ENCODE peak calls at places on chromosomes 12 and 14, in six cellular contexts. N is mesenchymal stem cell, K is neuronal stem cell, X is H1, F is IMR-90, C is trophoblast cell. U is an unnamed sample.

GRCh38 chr12:103028881-103029280 is 71.4 kb downstream of the ASCL1 start:
- DNase-seq in N (no peak), C (no peak), K (no peak), X (no peak), F (no peak), U (no peak)

GRCh38 chr12:51752490-51752889 is 96.0 kb downstream of the FIGNL2 start:
- DNase-seq in X (no peak), F (peak; percentile 94), C (peak; percentile 79), N (peak; percentile 88), K (peak; percentile 20), U (peak; percentile 9)

GRCh38 chr12:19847294-19848059 is 408.2 kb downstream of the AEBP2 start:
- DNase-seq in C (peak; percentile 23), X (no peak), F (peak; percentile 31), N (peak; percentile 85), K (no peak), U (no peak)

GRCh38 chr12:40793471-40793870 is 101.2 kb downstream of the CNTN1 start:
- DNase-seq in F (no peak), N (no peak), X (no peak), K (no peak), C (no peak), U (no peak)

GRCh38 chr12:13198240-13198639 is 1.7 kb downstream of the EMP1 start:
- DNase-seq in F (no peak), N (peak; percentile 37), C (no peak), X (no peak), K (no peak), U (no peak)

GRCh38 chr12:112473056-112473455 is 54.3 kb downstream of the PTPN11 start:
- DNase-seq in C (no peak), F (no peak), N (peak; percentile 16), K (no peak), X (no peak), U (peak; percentile 47)

GRCh38 chr12:22282283-22282682 is 52.2 kb downstream of the ST8SIA1 start:
- DNase-seq in X (no peak), F (peak; percentile 86), K (no peak), C (peak; percentile 65), N (peak; percentile 80), U (no peak)

GRCh38 chr14:55974046-55974582 is 144.1 kb upstream of the PELI2 start:
- DNase-seq in X (no peak), F (no peak), K (no peak), C (no peak), N (no peak), U (peak; percentile 33)

GRCh38 chr14:78170203-78170602 is at the start of gene NRXN3:
- DNase-seq in X (peak; percentile 65), K (peak; percentile 62), C (no peak), N (no peak), F (no peak), U (peak; percentile 92)

GRCh38 chr14:55160989-55161388 is 30.4 kb downstream of the DLGAP5 start:
- DNase-seq in X (no peak), F (peak; percentile 54), C (peak; percentile 66), K (no peak), N (peak; percentile 40), U (no peak)

GRCh38 chr12:58310828-58311273 is 369.5 kb downstream of the ATP23 start:
- DNase-seq in X (no peak), N (peak; percentile 97), K (no peak), F (peak; percentile 99), C (peak; percentile 92), U (peak; percentile 64)

GRCh38 chr14:88463318-88463717 is 77.9 kb downstream of the SPATA7 start:
- DNase-seq in N (no peak), X (no peak), C (peak; percentile 66), F (no peak), K (no peak), U (peak; percentile 16)

GRCh38 chr12:99960312-99960711 is 24.4 kb downstream of the ANKS1B start:
- DNase-seq in X (no peak), N (peak; percentile 23), K (no peak), C (no peak), F (no peak), U (no peak)

GRCh38 chr12:110266980-110267620 is 13.9 kb upstream of the ATP2A2 start:
- DNase-seq in F (peak; percentile 74), C (no peak), N (peak; percentile 82), X (no peak), K (no peak), U (no peak)

GRCh38 chr14:73432124-73432523 is 26.2 kb downstream of the NUMB start:
- DNase-seq in X (no peak), C (no peak), K (no peak), N (no peak), F (no peak), U (no peak)

GRCh38 chr12:127802271-127802670 is 464.7 kb upstream of the TMEM132C start:
- DNase-seq in C (no peak), F (no peak), N (no peak), X (no peak), K (no peak), U (no peak)

GRCh38 chr14:71415404-71415690 is 508.1 kb downstream of the PCNX1 start:
- DNase-seq in K (no peak), X (no peak), N (peak; percentile 43), C (peak; percentile 75), F (peak; percentile 79), U (no peak)

GRCh38 chr14:63551338-63551737 is 8.2 kb upstream of the PPP2R5E start:
- DNase-seq in C (no peak), K (no peak), X (no peak), F (peak; percentile 69), N (peak; percentile 7), U (no peak)

GRCh38 chr12:62698701-62699101 is 232.1 kb downstream of the MON2 start:
- DNase-seq in X (no peak), C (no peak), K (no peak), F (peak; percentile 73), N (no peak), U (no peak)

GRCh38 chr12:34033628-34034296 is 11.5 kb downstream of the ALG10 start:
- DNase-seq in X (no peak), C (peak; percentile 50), F (peak; percentile 42), N (peak; percentile 40), K (no peak), U (peak; percentile 19)

GRCh38 chr12:42296503-42297109 is 29.3 kb downstream of the ZCRB1 start:
- DNase-seq in N (peak; percentile 4), K (no peak), X (peak; percentile 54), C (peak; percentile 67), F (no peak), U (peak; percentile 39)

GRCh38 chr12:58670623-58671022 is 249.7 kb downstream of the LRIG3 start:
- DNase-seq in N (no peak), F (no peak), K (no peak), C (no peak), X (no peak), U (no peak)

GRCh38 chr12:78241472-78241871 is 410.8 kb downstream of the NAV3 start:
- DNase-seq in C (no peak), F (no peak), K (no peak), N (no peak), X (no peak), U (no peak)

GRCh38 chr12:7017870-7018349 is 366 bp downstream of the LPCAT3 start:
- DNase-seq in C (peak; percentile 24), K (no peak), N (no peak), X (no peak), F (peak; percentile 8), U (no peak)

GRCh38 chr12:80504389-80505153 is 60.5 kb downstream of the PTPRQ start:
- DNase-seq in K (no peak), C (no peak), X (no peak), N (no peak), F (peak; percentile 17), U (no peak)

GRCh38 chr12:80512781-80513180 is 68.7 kb downstream of the PTPRQ start:
- DNase-seq in N (no peak), X (peak; percentile 50), C (no peak), F (no peak), K (no peak), U (no peak)

GRCh38 chr12:80513211-80513610 is 69.2 kb downstream of the PTPRQ start:
- DNase-seq in K (no peak), C (peak; percentile 41), F (no peak), N (no peak), X (no peak), U (no peak)

GRCh38 chr12:80509781-80510556 is 65.9 kb downstream of the PTPRQ start:
- DNase-seq in N (peak; percentile 26), X (no peak), F (peak; percentile 87), C (peak; percentile 17), K (no peak), U (no peak)
- H3K4me3 ChIP-seq in N (no peak overlapping the region), X (no peak overlapping the region), F (no peak overlapping the region), C (no peak overlapping the region), K (no peak overlapping the region), U (no peak overlapping the region)

GRCh38 chr12:69406217-69406616 is 46.7 kb downstream of the YEATS4 start:
- DNase-seq in C (no peak), K (no peak), N (no peak), X (no peak), F (no peak), U (no peak)

GRCh38 chr12:69405466-69405865 is 45.9 kb downstream of the YEATS4 start:
- DNase-seq in X (no peak), F (peak; percentile 98), K (no peak), N (peak; percentile 95), C (peak; percentile 98), U (no peak)

GRCh38 chr12:69404851-69405365 is 45.4 kb downstream of the YEATS4 start:
- DNase-seq in C (peak; percentile 60), X (no peak), K (no peak), F (no peak), N (no peak), U (no peak)

GRCh38 chr12:69397978-69398377 is 38.4 kb downstream of the YEATS4 start:
- DNase-seq in N (no peak), K (no peak), C (no peak), X (no peak), F (peak; percentile 62), U (no peak)

GRCh38 chr12:69401940-69402339 is 42.4 kb downstream of the YEATS4 start:
- DNase-seq in K (no peak), F (no peak), N (no peak), C (no peak), X (no peak), U (no peak)
- H3K23ac ChIP-seq in K (no peak overlapping the region), F (no peak overlapping the region), N (no peak overlapping the region), C (no peak overlapping the region), X (no peak overlapping the region), U (no peak overlapping the region)

GRCh38 chr12:643478-644292 is 19.6 kb downstream of the NINJ2 start:
- DNase-seq in X (no peak), N (no peak), C (peak; percentile 63), F (no peak), K (no peak), U (peak; percentile 33)

GRCh38 chr12:645563-646071 is 17.6 kb downstream of the NINJ2 start:
- DNase-seq in K (no peak), C (peak; percentile 28), X (no peak), F (peak; percentile 62), N (peak; percentile 77), U (peak; percentile 35)

GRCh38 chr12:644293-644639 is 19.0 kb downstream of the NINJ2 start:
- DNase-seq in X (no peak), K (no peak), C (no peak), F (no peak), N (no peak), U (no peak)

GRCh38 chr12:646303-647038 is 16.8 kb downstream of the NINJ2 start:
- DNase-seq in K (no peak), N (no peak), F (no peak), X (no peak), C (no peak), U (no peak)

GRCh38 chr12:644818-645552 is 18.3 kb downstream of the NINJ2 start:
- DNase-seq in X (no peak), F (no peak), N (no peak), C (no peak), K (no peak), U (no peak)
- H3K4me1 ChIP-seq in X (peaks cover 2% of the 10 kb centered on the region), F (peaks cover 11% of the 10 kb centered on the region), N (peaks cover 16% of the 10 kb centered on the region), C (peaks cover 26% of the 10 kb centered on the region), K (no peaks in the 10 kb centered on the region), U (no peaks in the 10 kb centered on the region)

GRCh38 chr12:50050410-50051280 is 6.8 kb upstream of the ASIC1 start:
- DNase-seq in C (peak; percentile 14), X (peak; percentile 77), K (no peak), F (peak; percentile 47), N (peak; percentile 69), U (peak; percentile 89)
- H3K4me3 ChIP-seq in C (peak overlapping the region; percentile 37), X (peak overlapping the region; percentile 14), K (peak overlapping the region; percentile 17), F (no peak overlapping the region), N (no peak overlapping the region), U (no peak overlapping the region)

U was measured in mesendoderm.